ENCODE peak calls at places on chromosome 10, in six cellular contexts. A, C, E, X, O and V are unnamed samples.
A peak's percentile ranks its signal among the peaks of the same experiment; 100 is the strongest.

GRCh38 chr10:129953541-129954031 is 10.5 kb downstream of the EBF3 start:
- DNase-seq in X (no peak), O (no peak), C (no peak), A (no peak), E (no peak), V (no peak)

GRCh38 chr10:78053201-78053868 is 19.7 kb downstream of the RPS24 start:
- DNase-seq in E (no peak), X (no peak), O (no peak), C (no peak), A (peak; percentile 52), V (no peak)

GRCh38 chr10:101032637-101033201 is 1.7 kb downstream of the SFXN3 start:
- DNase-seq in E (no peak), O (peak; percentile 79), X (peak; percentile 39), C (peak; percentile 59), A (no peak), V (no peak)

GRCh38 chr10:24906372-24906771 is 46.0 kb downstream of the PRTFDC1 start:
- DNase-seq in E (no peak), A (no peak), X (no peak), O (no peak), C (no peak), V (no peak)

GRCh38 chr10:11757452-11757819 is 15.3 kb downstream of the ECHDC3 start:
- DNase-seq in O (no peak), E (no peak), X (no peak), A (peak; percentile 29), C (no peak), V (no peak)

GRCh38 chr10:108608860-108609259 is 1314.5 kb downstream of the XPNPEP1 start:
- DNase-seq in E (no peak), O (no peak), A (no peak), X (no peak), C (no peak), V (no peak)

GRCh38 chr10:12350167-12350872 is 973 bp downstream of the CAMK1D start:
- DNase-seq in X (peak; percentile 54), O (peak; percentile 26), A (no peak), E (peak; percentile 69), C (peak; percentile 42), V (peak; percentile 86)

GRCh38 chr10:62581351-62581750 is 207.2 kb downstream of the ZNF365 start:
- DNase-seq in C (no peak), A (no peak), O (no peak), E (no peak), X (no peak), V (no peak)

GRCh38 chr10:78300526-78300925 is 266.9 kb downstream of the RPS24 start:
- DNase-seq in C (no peak), O (no peak), E (no peak), A (no peak), X (no peak), V (no peak)

GRCh38 chr10:28125701-28126100 is 126.8 kb upstream of the ODAD2 start:
- DNase-seq in X (no peak), A (peak; percentile 64), E (no peak), C (no peak), O (no peak), V (no peak)

GRCh38 chr10:69359089-69360025 is 57.4 kb downstream of the TACR2 start:
- DNase-seq in X (peak; percentile 86), O (no peak), C (no peak), E (no peak), A (no peak), V (no peak)

GRCh38 chr10:97072851-97073665 is 112.7 kb downstream of the SLIT1 start:
- DNase-seq in E (peak; percentile 88), O (peak; percentile 87), A (peak; percentile 12), C (peak; percentile 68), X (peak; percentile 75), V (no peak)

GRCh38 chr10:10872706-10873276 is 144.9 kb upstream of the CELF2 start:
- DNase-seq in A (no peak), C (no peak), O (no peak), X (no peak), E (no peak), V (no peak)

GRCh38 chr10:115335366-115335765 is 242.2 kb downstream of the ATRNL1 start:
- DNase-seq in O (no peak), A (no peak), C (no peak), E (no peak), X (no peak), V (no peak)

GRCh38 chr10:98041352-98042043 is 11.1 kb upstream of the CRTAC1 start:
- DNase-seq in C (peak; percentile 74), X (peak; percentile 21), A (no peak), E (no peak), O (peak; percentile 57), V (peak; percentile 43)

GRCh38 chr10:128295003-128295402 is 168.8 kb upstream of the MKI67 start:
- DNase-seq in A (no peak), O (no peak), X (no peak), E (no peak), C (no peak), V (no peak)